ENCODE peak calls at places on chromosome 10, in ten cellular contexts. X, U, H, N, D, P, E, Z, M and W are unnamed samples.

GRCh38 chr10:45241865-45242518 is 73.4 kb downstream of the OR13A1 start:
- DNase-seq in X (no peak), U (peak), H (no peak), N (no peak), D (no peak), P (no peak), E (no peak), Z (no peak), M (no peak), W (no peak)

GRCh38 chr10:14302035-14302434 is 28.7 kb downstream of the FRMD4A start:
- DNase-seq in X (no peak), U (peak), H (peak), N (no peak), D (no peak), P (no peak), E (no peak), Z (no peak), M (no peak), W (no peak)

GRCh38 chr10:119360181-119360921 is 153.0 kb downstream of the GRK5 start:
- DNase-seq in X (no peak), U (peak), H (no peak), N (no peak), D (no peak), P (no peak), E (peak), Z (no peak), M (no peak), W (no peak)

GRCh38 chr10:95289921-95290421 is 832 bp downstream of the PDLIM1 start:
- DNase-seq in X (no peak), U (no peak), H (no peak), N (no peak), D (no peak), P (no peak), E (no peak), Z (no peak), M (no peak), W (no peak)

GRCh38 chr10:86642021-86642420 is 12.3 kb upstream of the OPN4 start:
- DNase-seq in X (no peak), U (no peak), H (no peak), N (no peak), D (peak), P (no peak), E (no peak), Z (no peak), M (no peak), W (no peak)

GRCh38 chr10:5252177-5253037 is 55.8 kb downstream of the AKR1C4 start:
- DNase-seq in X (no peak), U (peak), H (peak), N (no peak), D (no peak), P (no peak), E (no peak), Z (no peak), M (no peak), W (no peak)

GRCh38 chr10:112407696-112408095 is 33.8 kb downstream of the ACSL5 start:
- DNase-seq in X (no peak), U (no peak), H (no peak), N (no peak), D (no peak), P (no peak), E (no peak), Z (no peak), M (no peak), W (no peak)

GRCh38 chr10:89346264-89346971 is 18.6 kb downstream of the IFIT3 start:
- DNase-seq in X (no peak), U (peak), H (peak), N (no peak), D (no peak), P (no peak), E (no peak), Z (no peak), M (peak), W (no peak)

GRCh38 chr10:124323145-124323725 is 95.5 kb downstream of the OAT start:
- DNase-seq in X (no peak), U (no peak), H (no peak), N (no peak), D (no peak), P (no peak), E (no peak), Z (no peak), M (peak), W (no peak)

GRCh38 chr10:127450644-127451043 is 98.5 kb upstream of the NPS start:
- DNase-seq in X (no peak), U (no peak), H (no peak), N (no peak), D (no peak), P (no peak), E (no peak), Z (no peak), M (no peak), W (no peak)

GRCh38 chr10:67779455-67780205 is 58.4 kb downstream of the DNAJC12 start:
- DNase-seq in X (peak), U (peak), H (peak), N (peak), D (peak), P (peak), E (peak), Z (peak), M (peak), W (peak)

GRCh38 chr10:114042895-114043531 is 653 bp upstream of the ADRB1 start:
- DNase-seq in X (peak), U (peak), H (peak), N (no peak), D (no peak), P (peak), E (peak), Z (no peak), M (peak), W (no peak)

GRCh38 chr10:75107756-75108683 is 3.4 kb upstream of the SAMD8 start:
- DNase-seq in X (no peak), U (no peak), H (no peak), N (no peak), D (no peak), P (no peak), E (no peak), Z (no peak), M (no peak), W (no peak)